ENCODE peak calls at places on chromosomes 7 and 10, in four cellular contexts. M, W, I and H are unnamed samples. For H3K4me1 and H3K9me3, the result is how much of the 10 kb centered on the place peaks cover.

GRCh38 chr10:35774109-35774508 is 132.0 kb upstream of the FZD8 start:
- DNase-seq in I (no peak), M (no peak), W (no peak), H (no peak)

GRCh38 chr10:79442171-79443040 is 3.0 kb downstream of the ZCCHC24 start:
- DNase-seq in M (no peak), I (no peak), W (no peak), H (no peak)

GRCh38 chr7:155228459-155228845 is 69.2 kb upstream of the INSIG1 start:
- DNase-seq in M (no peak), W (no peak), I (no peak), H (no peak)

GRCh38 chr10:101617102-101617823 is 29.1 kb downstream of the DPCD start:
- DNase-seq in M (no peak), W (no peak), I (no peak), H (no peak)

GRCh38 chr10:57579926-57580325 is 687.8 kb downstream of the IPMK start:
- DNase-seq in M (no peak), W (no peak), I (no peak), H (no peak)

GRCh38 chr10:109933984-109934565 is 10.8 kb upstream of the XPNPEP1 start:
- DNase-seq in W (no peak), I (no peak), M (no peak), H (peak)

GRCh38 chr10:119241066-119241465 is 33.7 kb downstream of the GRK5 start:
- DNase-seq in W (no peak), M (no peak), I (no peak), H (no peak)

GRCh38 chr10:6912424-6912823 is 332.3 kb upstream of the PRKCQ start:
- DNase-seq in I (no peak), W (no peak), M (peak), H (no peak)

GRCh38 chr7:30463400-30464145 is 15.0 kb downstream of the NOD1 start:
- DNase-seq in I (no peak), M (no peak), W (no peak), H (no peak)

GRCh38 chr10:81876253-81876731 is 1.3 kb downstream of the NRG3 start:
- DNase-seq in M (no peak), I (no peak), W (no peak), H (no peak)

GRCh38 chr10:125263551-125263950 is 103.2 kb upstream of the CTBP2 start:
- DNase-seq in I (no peak), W (no peak), M (no peak), H (no peak)

GRCh38 chr7:30744075-30744417 is 7.9 kb upstream of the INMT start:
- DNase-seq in I (no peak), W (no peak), M (no peak), H (no peak)

GRCh38 chr7:158501300-158502067 is 86.1 kb downstream of the PTPRN2 start:
- DNase-seq in W (no peak), I (no peak), M (no peak), H (no peak)

GRCh38 chr7:158616050-158616449 is 28.4 kb upstream of the PTPRN2 start:
- DNase-seq in W (no peak), M (no peak), I (no peak), H (no peak)

GRCh38 chr7:95824586-95824985 is 52.2 kb downstream of the DYNC1I1 start:
- DNase-seq in I (no peak), W (no peak), M (no peak), H (no peak)

GRCh38 chr10:62018141-62018911 is 116.8 kb downstream of the ARID5B start:
- DNase-seq in M (no peak), I (no peak), W (no peak), H (peak)

GRCh38 chr7:88546808-88547207 is 212.7 kb upstream of the ZNF804B start:
- DNase-seq in I (no peak), M (no peak), W (no peak), H (no peak)

GRCh38 chr10:103192451-103193106 is 493 bp downstream of the NT5C2 start:
- DNase-seq in M (peak), I (peak), W (peak), H (peak)
- TF ChIP-seq POLR2A in M (no peak), I (peak), W (no peak), H (peak)

GRCh38 chr10:77975086-77975666 is 48.6 kb upstream of the DLG5 start:
- DNase-seq in M (no peak), I (peak), W (no peak), H (peak)

GRCh38 chr10:77974396-77975074 is 48.0 kb upstream of the DLG5 start:
- DNase-seq in I (peak), M (no peak), W (no peak), H (no peak)

GRCh38 chr10:77972148-77972547 is 45.6 kb upstream of the DLG5 start:
- DNase-seq in M (no peak), I (no peak), W (no peak), H (no peak)

GRCh38 chr10:77971804-77972144 is 45.2 kb upstream of the DLG5 start:
- DNase-seq in I (no peak), M (no peak), W (no peak), H (no peak)

DNA sequence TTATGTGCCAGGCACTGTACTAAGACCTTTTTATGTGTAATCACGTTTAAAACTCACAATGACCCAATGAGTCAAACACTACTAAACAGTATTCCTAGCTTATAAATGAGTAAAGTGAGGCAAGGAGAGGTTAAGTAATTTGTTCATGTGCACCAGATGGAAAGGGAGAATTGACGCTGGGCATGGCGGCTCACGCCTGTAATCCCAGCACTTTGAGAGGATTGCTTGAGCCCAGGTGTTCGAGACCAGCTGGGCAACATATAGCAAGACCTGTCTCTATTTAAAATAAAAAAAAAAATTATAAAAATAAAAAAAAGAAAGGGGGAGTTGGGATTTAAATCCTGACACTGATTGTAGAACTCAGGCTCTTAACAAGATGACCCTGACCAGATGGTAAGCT is 46.7 kb upstream of the DLG5 start:
- DNase-seq in M (no peak), W (no peak), I (no peak), H (no peak)
- H3K4me1 ChIP-seq in M (under half), W (under half), I (under half), H (under half)

DNA sequence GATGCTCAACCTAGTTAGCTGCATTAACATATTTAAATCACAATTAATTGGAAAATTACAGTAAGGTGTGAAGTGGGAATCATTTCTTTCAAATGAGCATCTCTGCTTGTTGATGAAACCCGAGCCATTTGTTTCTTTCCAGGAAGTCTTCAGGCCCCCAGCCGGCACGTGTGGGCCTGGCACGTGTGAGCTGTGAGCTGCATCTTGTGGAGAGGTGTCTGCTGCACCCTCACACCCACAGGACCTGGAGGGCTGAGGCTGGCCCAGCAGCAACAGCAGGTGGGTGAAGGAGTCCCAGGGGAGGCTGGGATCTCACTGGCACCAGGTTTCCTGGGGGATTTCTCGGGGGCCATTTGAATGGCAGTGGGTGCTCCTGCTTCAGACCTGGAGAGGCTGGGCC is 372.5 kb upstream of the MKI67 start:
- DNase-seq in I (no peak), W (no peak), M (no peak), H (no peak)
- H3K9me3 ChIP-seq in I (under half), W (under half), M (under half), H (under half)

GRCh38 chr10:17228081-17229015 is at the start of gene VIM:
- DNase-seq in W (peak), I (peak), M (peak), H (peak)
- TF ChIP-seq POLR2A in W (no peak), I (peak), M (peak), H (no peak)

DNA sequence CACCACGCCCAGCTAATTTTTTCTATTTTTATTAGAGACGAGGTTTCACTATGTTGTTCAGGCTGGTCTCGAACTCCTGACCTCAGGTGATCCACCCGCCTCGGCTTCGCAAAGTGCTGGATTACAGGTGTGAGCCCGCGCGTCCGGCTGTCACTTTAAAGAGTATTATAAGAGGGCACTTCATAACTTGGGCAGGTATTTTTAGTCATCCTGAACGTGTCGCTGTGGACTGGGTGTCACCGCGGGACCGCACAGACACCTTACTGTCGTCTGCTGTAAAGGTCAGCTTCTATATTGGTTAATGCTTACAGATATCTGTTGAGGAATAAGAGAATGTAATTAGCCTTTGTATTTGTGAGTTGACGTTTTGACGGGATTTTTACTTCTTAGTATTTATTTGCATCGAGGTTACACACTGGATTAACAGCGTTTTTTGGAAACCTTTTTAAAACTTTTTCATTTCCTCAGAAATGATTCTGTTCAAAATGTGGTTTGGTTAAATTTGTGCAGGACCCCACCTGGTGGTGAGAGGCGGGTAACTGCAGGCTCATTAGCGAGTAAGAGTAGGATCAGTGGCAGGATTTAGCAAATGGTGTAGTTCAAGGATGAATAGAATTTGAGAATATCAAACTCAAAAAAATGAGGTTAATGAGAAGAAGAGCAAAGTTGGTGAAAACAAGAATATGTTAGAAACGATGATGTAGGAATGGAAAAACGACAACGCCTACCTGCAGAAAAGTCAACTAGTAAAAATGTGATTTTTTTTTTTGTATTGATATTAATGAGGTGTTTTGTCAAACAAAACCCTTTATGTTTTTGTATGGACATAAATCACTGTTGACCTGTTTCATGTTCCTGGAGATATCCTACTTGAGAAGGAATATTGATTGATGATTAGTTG is 3.2 kb downstream of the DNAJB6 start:
- DNase-seq in W (no peak), M (peak), I (peak), H (peak)
- H3K4me1 ChIP-seq in W (half or more), M (under half), I (under half), H (under half)

GRCh38 chr10:83753490-83753889 is 385.8 kb upstream of the GHITM start:
- DNase-seq in I (no peak), M (no peak), W (no peak), H (no peak)
- H3K9me3 ChIP-seq in I (under half), M (under half), W (under half), H (under half)